ENCODE peak calls at places on chromosomes 16 and 17, in nine cellular contexts. L is epithelial cell of esophagus; R is stimulated activated effector memory CD8-positive, alpha-beta T cell treated with anti-CD3 and anti-CD28 coated beads, Interleukin-12 subunit alpha, Interleukin-12 subunit beta, amount 100 ng/mL, for 72 hours; Y is H54; I is Right ventricle myocardium superior; W is WTC11; J is GM04503; X is PC-3; G is CD8-positive, alpha-beta memory T cell. Z is an unnamed sample.

GRCh38 chr17:72456026-72456569 is 335.3 kb downstream of the SOX9 start:
- DNase-seq in X (peak), G (no peak), W (no peak), R (no peak), Y (peak), L (peak), J (no peak), I (no peak), Z (no peak)

GRCh38 chr16:55478827-55479559 is at the start of gene MMP2:
- DNase-seq in L (peak), W (peak), Y (peak), G (no peak), J (no peak), I (peak), X (no peak), R (no peak), Z (no peak)

GRCh38 chr16:30185683-30186421 is 2.5 kb downstream of the CORO1A start:
- DNase-seq in G (peak), X (no peak), R (peak), J (no peak), W (no peak), Y (no peak), L (no peak), I (peak), Z (peak)

GRCh38 chr16:56824804-56825203 is 40.2 kb upstream of the SLC12A3 start:
- DNase-seq in J (no peak), G (no peak), W (no peak), X (no peak), L (no peak), I (no peak), Y (no peak), R (no peak), Z (no peak)

GRCh38 chr17:78476973-78477372 is 98.5 kb downstream of the PGS1 start:
- DNase-seq in G (no peak), L (peak), J (no peak), Y (no peak), R (no peak), I (no peak), X (peak), W (no peak), Z (no peak)

GRCh38 chr17:44219126-44219635 is 294 bp downstream of the UBTF start:
- DNase-seq in X (peak), J (no peak), R (peak), G (peak), I (peak), L (peak), W (peak), Y (peak), Z (peak)

GRCh38 chr17:18860161-18860972 is 2.4 kb downstream of the PRPSAP2 start:
- DNase-seq in J (no peak), L (peak), X (peak), Y (no peak), W (no peak), I (no peak), G (no peak), R (no peak), Z (peak)

GRCh38 chr17:82882715-82883446 is 43.1 kb upstream of the ZNF750 start:
- DNase-seq in L (no peak), X (no peak), W (no peak), R (peak), G (peak), J (no peak), I (no peak), Y (no peak), Z (no peak)

GRCh38 chr17:80850817-80851216 is 140.8 kb upstream of the CHMP6 start:
- DNase-seq in X (no peak), W (no peak), Y (no peak), I (no peak), L (peak), G (no peak), R (no peak), J (no peak), Z (no peak)

GRCh38 chr17:17706140-17707060 is 25.1 kb downstream of the RAI1 start:
- DNase-seq in X (no peak), Y (no peak), L (no peak), I (no peak), G (no peak), R (no peak), J (no peak), W (no peak), Z (no peak)

GRCh38 chr16:10033561-10033960 is 148.7 kb downstream of the GRIN2A start:
- DNase-seq in R (no peak), G (no peak), X (no peak), W (no peak), L (no peak), Y (no peak), J (no peak), I (no peak), Z (no peak)

GRCh38 chr16:71555230-71555891 is 21.5 kb downstream of the TAT start:
- DNase-seq in X (no peak), G (no peak), Y (no peak), L (peak), R (no peak), I (no peak), J (no peak), W (no peak), Z (no peak)